ENCODE peak calls at places on chromosomes 11 and 22, in five cellular contexts. One of them, this sample, is unnamed. For H3K36me3 and H3K4me1, the result is how much of the 10 kb centered on the place peaks cover.

GRCh38 chr11:18408558-18409242 is 3.4 kb upstream of the LDHC start:
- DNase-seq in adrenal gland: no peak
- DNase-seq in OCI-LY7: peak
- DNase-seq in cardiac muscle cell: no peak
- DNase-seq in psoas muscle: no peak
- DNase-seq in this sample: no peak

GRCh38 chr11:18191376-18191775 is 18.7 kb downstream of the MRGPRX4 start:
- DNase-seq in adrenal gland: no peak
- DNase-seq in OCI-LY7: peak
- DNase-seq in cardiac muscle cell: no peak
- DNase-seq in psoas muscle: no peak
- DNase-seq in this sample: no peak

GRCh38 chr11:3906166-3906565 is 50.7 kb downstream of the STIM1 start:
- DNase-seq in adrenal gland: no peak
- DNase-seq in OCI-LY7: no peak
- DNase-seq in cardiac muscle cell: no peak
- DNase-seq in psoas muscle: no peak
- DNase-seq in this sample: no peak

GRCh38 chr11:125110506-125110905 is 920 bp downstream of the TMEM218 start:
- DNase-seq in adrenal gland: no peak
- DNase-seq in OCI-LY7: peak
- DNase-seq in cardiac muscle cell: no peak
- DNase-seq in psoas muscle: no peak
- DNase-seq in this sample: no peak

GRCh38 chr11:13965337-13965736 is 2.8 kb downstream of the SPON1 start:
- DNase-seq in adrenal gland: no peak
- DNase-seq in OCI-LY7: no peak
- DNase-seq in cardiac muscle cell: peak
- DNase-seq in psoas muscle: no peak
- DNase-seq in this sample: no peak

GRCh38 chr11:30510750-30511149 is 75.4 kb downstream of the MPPED2 start:
- DNase-seq in adrenal gland: no peak
- DNase-seq in OCI-LY7: no peak
- DNase-seq in cardiac muscle cell: no peak
- DNase-seq in psoas muscle: no peak
- DNase-seq in this sample: no peak

GRCh38 chr11:830295-831131 is 2.2 kb upstream of the CD151 start:
- DNase-seq in adrenal gland: peak
- DNase-seq in OCI-LY7: peak
- DNase-seq in cardiac muscle cell: peak
- DNase-seq in psoas muscle: peak
- DNase-seq in this sample: peak

GRCh38 chr22:23574371-23574811 is 5.7 kb downstream of the IGLL1 start:
- DNase-seq in adrenal gland: no peak
- DNase-seq in OCI-LY7: no peak
- DNase-seq in cardiac muscle cell: no peak
- DNase-seq in psoas muscle: no peak
- DNase-seq in this sample: no peak

GRCh38 chr11:45872513-45873356 is 12.7 kb upstream of the MAPK8IP1 start:
- DNase-seq in adrenal gland: peak
- DNase-seq in OCI-LY7: peak
- DNase-seq in cardiac muscle cell: peak
- DNase-seq in psoas muscle: peak
- DNase-seq in this sample: no peak

GRCh38 chr11:40514124-40514523 is 945.3 kb downstream of the LRRC4C start:
- DNase-seq in adrenal gland: peak
- DNase-seq in OCI-LY7: no peak
- DNase-seq in cardiac muscle cell: no peak
- DNase-seq in psoas muscle: no peak
- DNase-seq in this sample: no peak

GRCh38 chr11:13772223-13773046 is 104.0 kb downstream of the FAR1 start:
- DNase-seq in adrenal gland: peak
- DNase-seq in OCI-LY7: peak
- DNase-seq in cardiac muscle cell: peak
- DNase-seq in psoas muscle: no peak
- DNase-seq in this sample: no peak

GRCh38 chr11:120136356-120136755 is 1.6 kb downstream of the TRIM29 start:
- DNase-seq in adrenal gland: no peak
- DNase-seq in OCI-LY7: no peak
- DNase-seq in cardiac muscle cell: no peak
- DNase-seq in psoas muscle: no peak
- DNase-seq in this sample: no peak

GRCh38 chr22:36853407-36854099 is 7.3 kb upstream of the NCF4 start:
- DNase-seq in adrenal gland: peak
- DNase-seq in OCI-LY7: peak
- DNase-seq in cardiac muscle cell: peak
- DNase-seq in psoas muscle: peak
- DNase-seq in this sample: peak

GRCh38 chr11:108559340-108559739 is 34.2 kb downstream of the EXPH5 start:
- DNase-seq in adrenal gland: no peak
- DNase-seq in OCI-LY7: no peak
- DNase-seq in cardiac muscle cell: no peak
- DNase-seq in psoas muscle: no peak
- DNase-seq in this sample: no peak

GRCh38 chr11:16001899-16002426 is 354.4 kb downstream of the SOX6 start:
- DNase-seq in adrenal gland: no peak
- DNase-seq in OCI-LY7: no peak
- DNase-seq in cardiac muscle cell: no peak
- DNase-seq in psoas muscle: no peak
- DNase-seq in this sample: no peak

GRCh38 chr11:3807856-3808845 is at the start of gene PGAP2:
- DNase-seq in adrenal gland: peak
- DNase-seq in OCI-LY7: peak
- DNase-seq in cardiac muscle cell: peak
- DNase-seq in psoas muscle: peak
- DNase-seq in this sample: peak

GRCh38 chr11:26946209-26946828 is 47.6 kb upstream of the FIBIN start:
- DNase-seq in adrenal gland: no peak
- DNase-seq in OCI-LY7: no peak
- DNase-seq in cardiac muscle cell: no peak
- DNase-seq in psoas muscle: no peak
- DNase-seq in this sample: no peak

GRCh38 chr11:134432776-134433175 is 20.7 kb upstream of the B3GAT1 start:
- DNase-seq in adrenal gland: no peak
- DNase-seq in OCI-LY7: no peak
- DNase-seq in cardiac muscle cell: no peak
- DNase-seq in psoas muscle: no peak
- DNase-seq in this sample: no peak

GRCh38 chr22:33593818-33594217 is 326.5 kb downstream of the LARGE1 start:
- DNase-seq in adrenal gland: no peak
- DNase-seq in OCI-LY7: no peak
- DNase-seq in cardiac muscle cell: no peak
- DNase-seq in psoas muscle: no peak
- DNase-seq in this sample: no peak

GRCh38 chr11:101870510-101870909 is 44.3 kb upstream of the CEP126 start:
- DNase-seq in adrenal gland: no peak
- DNase-seq in OCI-LY7: no peak
- DNase-seq in cardiac muscle cell: no peak
- DNase-seq in psoas muscle: no peak
- DNase-seq in this sample: no peak

GRCh38 chr11:124510279-124510678 is 33.2 kb downstream of the OR8B12 start:
- DNase-seq in adrenal gland: no peak
- DNase-seq in OCI-LY7: no peak
- DNase-seq in cardiac muscle cell: no peak
- DNase-seq in psoas muscle: no peak
- DNase-seq in this sample: no peak

GRCh38 chr11:65623177-65623576 is 7.6 kb downstream of the PCNX3 start:
- DNase-seq in adrenal gland: no peak
- DNase-seq in OCI-LY7: no peak
- DNase-seq in cardiac muscle cell: no peak
- DNase-seq in psoas muscle: no peak
- DNase-seq in this sample: no peak

GRCh38 chr11:131744847-131745246 is 374.4 kb downstream of the NTM start:
- DNase-seq in adrenal gland: no peak
- DNase-seq in OCI-LY7: no peak
- DNase-seq in cardiac muscle cell: no peak
- DNase-seq in psoas muscle: no peak
- DNase-seq in this sample: no peak

GRCh38 chr11:32081901-32082300 is 9.0 kb upstream of the RCN1 start:
- DNase-seq in adrenal gland: no peak
- DNase-seq in OCI-LY7: no peak
- DNase-seq in cardiac muscle cell: no peak
- DNase-seq in psoas muscle: no peak
- DNase-seq in this sample: no peak

GRCh38 chr11:128482092-128482491 is 105.3 kb downstream of the ETS1 start:
- DNase-seq in adrenal gland: no peak
- DNase-seq in OCI-LY7: no peak
- DNase-seq in cardiac muscle cell: no peak
- DNase-seq in psoas muscle: no peak
- DNase-seq in this sample: no peak

GRCh38 chr11:128481135-128481534 is 106.2 kb downstream of the ETS1 start:
- DNase-seq in adrenal gland: no peak
- DNase-seq in OCI-LY7: no peak
- DNase-seq in cardiac muscle cell: no peak
- DNase-seq in psoas muscle: no peak
- DNase-seq in this sample: no peak

GRCh38 chr11:128480066-128480465 is 107.3 kb downstream of the ETS1 start:
- DNase-seq in adrenal gland: no peak
- DNase-seq in OCI-LY7: no peak
- DNase-seq in cardiac muscle cell: no peak
- DNase-seq in psoas muscle: no peak
- DNase-seq in this sample: no peak

GRCh38 chr11:128482512-128483191 is 104.7 kb downstream of the ETS1 start:
- DNase-seq in adrenal gland: no peak
- DNase-seq in OCI-LY7: no peak
- DNase-seq in cardiac muscle cell: no peak
- DNase-seq in psoas muscle: peak
- DNase-seq in this sample: no peak

DNA sequence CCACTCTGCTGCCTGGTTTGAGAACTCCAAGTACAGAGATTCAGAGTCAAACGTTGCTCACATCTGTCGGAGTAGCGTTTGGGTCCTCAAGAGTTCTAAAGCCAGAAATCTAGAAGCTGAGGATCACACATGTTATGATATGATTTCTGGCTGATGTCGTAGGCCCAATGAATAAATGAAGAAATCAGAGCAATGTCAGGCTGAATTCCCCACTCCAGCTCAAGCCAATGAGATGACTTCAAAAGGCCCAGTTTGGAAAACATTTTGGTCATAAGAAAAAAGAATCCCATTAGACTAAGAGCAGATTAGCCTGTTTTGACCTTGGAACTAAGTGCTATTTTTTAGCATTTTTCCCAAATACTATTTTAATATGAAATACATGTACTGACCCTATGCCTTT is 106.7 kb downstream of the ETS1 start:
- DNase-seq in adrenal gland: no peak
- DNase-seq in OCI-LY7: no peak
- DNase-seq in cardiac muscle cell: no peak
- DNase-seq in psoas muscle: no peak
- DNase-seq in this sample: no peak
- H3K36me3 ChIP-seq in adrenal gland: under half
- H3K36me3 ChIP-seq in OCI-LY7: half or more
- H3K36me3 ChIP-seq in cardiac muscle cell: under half
- H3K36me3 ChIP-seq in psoas muscle: under half
- H3K36me3 ChIP-seq in this sample: half or more

GRCh38 chr11:126485021-126485781 is 129.7 kb downstream of the ST3GAL4 start:
- DNase-seq in adrenal gland: no peak
- DNase-seq in OCI-LY7: peak
- DNase-seq in cardiac muscle cell: no peak
- DNase-seq in psoas muscle: no peak
- DNase-seq in this sample: no peak
- TF ChIP-seq CTCF in adrenal gland: no peak
- TF ChIP-seq CTCF in OCI-LY7: peak
- TF ChIP-seq CTCF in cardiac muscle cell: peak
- TF ChIP-seq CTCF in psoas muscle: no peak
- TF ChIP-seq CTCF in this sample: no peak

DNA sequence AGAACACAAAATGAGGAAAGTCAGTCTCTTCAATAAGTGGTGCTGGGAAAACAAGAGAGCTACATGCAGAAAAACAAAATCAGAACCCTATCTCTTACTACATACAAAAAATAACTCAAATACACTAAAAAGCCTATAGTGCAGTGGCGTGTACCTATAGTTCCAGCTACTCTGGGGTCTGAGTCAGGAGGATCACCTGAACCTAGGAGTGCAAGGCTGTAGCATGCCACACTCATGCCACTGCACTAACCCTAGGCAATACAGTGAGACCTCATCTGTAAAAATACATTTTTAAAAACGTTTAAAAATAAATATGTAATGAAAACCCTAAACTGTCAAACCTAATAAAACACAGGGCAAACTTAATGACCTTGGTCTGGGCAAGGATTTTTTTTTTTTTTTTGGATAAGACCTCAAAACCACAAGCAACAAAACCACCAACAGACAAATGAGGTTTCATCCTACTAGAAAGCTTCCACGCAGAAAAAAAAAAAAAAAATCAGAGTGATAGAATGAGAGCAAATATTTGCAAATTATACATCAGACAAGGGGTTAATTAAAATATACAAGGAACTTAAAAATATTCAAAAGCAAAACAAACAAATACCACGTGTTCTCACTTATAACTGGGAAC is 35.2 kb downstream of the XKR3 start:
- DNase-seq in adrenal gland: no peak
- DNase-seq in OCI-LY7: no peak
- DNase-seq in cardiac muscle cell: no peak
- DNase-seq in psoas muscle: no peak
- DNase-seq in this sample: no peak
- H3K4me1 ChIP-seq in adrenal gland: under half
- H3K4me1 ChIP-seq in OCI-LY7: under half
- H3K4me1 ChIP-seq in cardiac muscle cell: under half
- H3K4me1 ChIP-seq in psoas muscle: under half
- H3K4me1 ChIP-seq in this sample: under half

GRCh38 chr22:29798801-29799200 is 31.6 kb downstream of the UQCR10 start:
- DNase-seq in adrenal gland: peak
- DNase-seq in OCI-LY7: no peak
- DNase-seq in cardiac muscle cell: no peak
- DNase-seq in psoas muscle: peak
- DNase-seq in this sample: peak

GRCh38 chr22:29801153-29801552 is 34.0 kb downstream of the UQCR10 start:
- DNase-seq in adrenal gland: peak
- DNase-seq in OCI-LY7: no peak
- DNase-seq in cardiac muscle cell: peak
- DNase-seq in psoas muscle: no peak
- DNase-seq in this sample: no peak

GRCh38 chr22:29803190-29803589 is 34.9 kb downstream of the ASCC2 start:
- DNase-seq in adrenal gland: no peak
- DNase-seq in OCI-LY7: no peak
- DNase-seq in cardiac muscle cell: no peak
- DNase-seq in psoas muscle: no peak
- DNase-seq in this sample: no peak

GRCh38 chr22:29799217-29799680 is 32.1 kb downstream of the UQCR10 start:
- DNase-seq in adrenal gland: peak
- DNase-seq in OCI-LY7: no peak
- DNase-seq in cardiac muscle cell: no peak
- DNase-seq in psoas muscle: peak
- DNase-seq in this sample: peak

GRCh38 chr22:29801796-29802195 is 34.6 kb downstream of the UQCR10 start:
- DNase-seq in adrenal gland: no peak
- DNase-seq in OCI-LY7: no peak
- DNase-seq in cardiac muscle cell: no peak
- DNase-seq in psoas muscle: no peak
- DNase-seq in this sample: no peak
- H3K36me3 ChIP-seq in adrenal gland: half or more
- H3K36me3 ChIP-seq in OCI-LY7: half or more
- H3K36me3 ChIP-seq in cardiac muscle cell: under half
- H3K36me3 ChIP-seq in psoas muscle: under half
- H3K36me3 ChIP-seq in this sample: under half